ENCODE peak calls at places on chromosome 10, in four cellular contexts. R, J, I and E are unnamed samples. For H3K27me3, the result is how much of the 10 kb centered on the place peaks cover.

GRCh38 chr10:14185501-14186045 is 145.2 kb downstream of the FRMD4A start:
- DNase-seq in J (no peak), I (peak), R (no peak), E (no peak)

GRCh38 chr10:4073912-4074311 is 288.9 kb upstream of the KLF6 start:
- DNase-seq in R (no peak), J (peak), I (peak), E (peak)

GRCh38 chr10:122493761-122494160 is 32.4 kb downstream of the HTRA1 start:
- DNase-seq in R (no peak), I (no peak), J (no peak), E (no peak)

GRCh38 chr10:8049874-8050560 is 4.5 kb upstream of the GATA3 start:
- DNase-seq in R (no peak), J (no peak), I (no peak), E (no peak)

GRCh38 chr10:97356318-97356914 is 21.9 kb upstream of the FRAT2 start:
- DNase-seq in R (no peak), J (no peak), I (no peak), E (no peak)

GRCh38 chr10:3745582-3745981 is 39.4 kb downstream of the KLF6 start:
- DNase-seq in R (no peak), J (no peak), I (no peak), E (no peak)

GRCh38 chr10:43077421-43078171 is 727 bp downstream of the RET start:
- DNase-seq in I (no peak), R (no peak), J (no peak), E (no peak)

GRCh38 chr10:113326160-113327111 is 226.4 kb upstream of the HABP2 start:
- DNase-seq in R (no peak), J (no peak), I (peak), E (peak)

GRCh38 chr10:72316748-72317435 is 37.8 kb downstream of the DNAJB12 start:
- DNase-seq in I (no peak), R (peak), J (peak), E (peak)

GRCh38 chr10:125063256-125063945 is 97.0 kb downstream of the CTBP2 start:
- DNase-seq in J (peak), R (no peak), I (no peak), E (no peak)

GRCh38 chr10:105952153-105952552 is 1212.4 kb downstream of the SORCS1 start:
- DNase-seq in R (no peak), I (peak), J (no peak), E (no peak)

GRCh38 chr10:33487014-33487776 is 152.7 kb upstream of the NRP1 start:
- DNase-seq in I (peak), J (no peak), R (no peak), E (no peak)
- H3K27ac ChIP-seq in I (no peak), J (peak), R (no peak), E (no peak)

GRCh38 chr10:24382045-24382444 is 173.1 kb downstream of the KIAA1217 start:
- DNase-seq in R (no peak), I (no peak), J (no peak), E (no peak)

GRCh38 chr10:24381235-24382010 is 172.5 kb downstream of the KIAA1217 start:
- DNase-seq in I (no peak), J (no peak), R (no peak), E (no peak)

GRCh38 chr10:24374134-24374915 is 165.4 kb downstream of the KIAA1217 start:
- DNase-seq in I (peak), J (no peak), R (no peak), E (no peak)

GRCh38 chr10:24375510-24375909 is 166.6 kb downstream of the KIAA1217 start:
- DNase-seq in R (no peak), I (no peak), J (no peak), E (no peak)

GRCh38 chr10:24376731-24377130 is 167.8 kb downstream of the KIAA1217 start:
- DNase-seq in R (no peak), J (no peak), I (no peak), E (no peak)
- H3K27me3 ChIP-seq in R (under half), J (under half), I (under half), E (under half)

GRCh38 chr10:59465089-59465488 is 102.7 kb upstream of the FAM13C start:
- DNase-seq in I (peak), J (no peak), R (no peak), E (peak)
- TF ChIP-seq CTCF in I (peak), J (peak), R (no peak), E (no peak)

GRCh38 chr10:116271593-116272496 is 1.2 kb downstream of the GFRA1 start:
- DNase-seq in R (peak), J (peak), I (peak), E (peak)

GRCh38 chr10:116272497-116273221 is at the start of gene GFRA1:
- DNase-seq in R (peak), I (peak), J (peak), E (peak)

GRCh38 chr10:116268976-116269375 is 4.0 kb downstream of the GFRA1 start:
- DNase-seq in I (no peak), R (no peak), J (no peak), E (no peak)

GRCh38 chr10:116269612-116270011 is 3.4 kb downstream of the GFRA1 start:
- DNase-seq in J (no peak), I (no peak), R (peak), E (no peak)

DNA sequence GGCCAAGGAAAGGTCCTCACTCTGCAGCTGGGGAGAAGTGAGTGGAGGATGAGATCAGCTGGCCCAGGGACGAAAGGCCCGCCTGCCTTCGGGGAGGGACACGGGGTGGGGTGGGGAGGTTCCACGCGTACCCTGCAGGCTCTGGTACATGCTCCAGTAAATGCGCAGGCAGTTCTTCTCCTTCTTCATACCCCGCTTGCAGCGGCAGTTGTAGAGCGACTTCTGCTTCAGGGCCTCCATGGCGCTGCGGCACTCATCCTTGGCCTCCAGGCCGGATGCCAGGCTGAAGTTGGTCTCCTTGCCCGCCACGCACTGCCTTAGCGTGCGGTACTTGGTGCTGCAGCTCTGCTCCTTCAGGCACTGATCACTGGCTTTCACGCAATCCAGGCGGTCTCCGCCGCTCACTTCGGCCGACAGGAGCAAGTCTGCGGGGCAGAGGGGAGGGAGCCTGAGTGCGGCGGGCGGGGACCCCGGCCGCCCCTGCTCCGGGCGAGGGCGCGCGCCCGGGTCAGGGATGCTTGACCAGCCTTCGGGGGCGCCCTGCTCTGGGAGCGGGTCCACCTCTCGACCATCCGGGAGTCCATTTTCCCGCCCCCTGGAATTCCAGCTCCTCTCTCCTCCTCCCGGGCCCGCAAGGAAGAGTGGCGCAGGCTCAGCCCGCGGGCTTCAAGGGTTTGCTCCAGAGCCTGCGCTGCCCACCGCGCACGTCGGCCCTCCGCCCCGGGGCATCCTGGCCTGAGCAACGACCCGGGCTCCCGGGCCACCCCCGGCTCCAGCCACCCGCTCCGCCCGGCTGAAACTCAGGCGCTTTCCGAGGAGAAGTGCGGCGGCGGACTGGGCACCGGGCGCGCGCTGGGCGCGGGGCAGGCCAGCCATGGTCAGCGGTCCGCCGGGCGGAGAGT is 2.1 kb downstream of the GFRA1 start:
- DNase-seq in R (peak), J (peak), I (peak), E (no peak)
- H3K27ac ChIP-seq in R (no peak), J (peak), I (no peak), E (no peak)

DNA sequence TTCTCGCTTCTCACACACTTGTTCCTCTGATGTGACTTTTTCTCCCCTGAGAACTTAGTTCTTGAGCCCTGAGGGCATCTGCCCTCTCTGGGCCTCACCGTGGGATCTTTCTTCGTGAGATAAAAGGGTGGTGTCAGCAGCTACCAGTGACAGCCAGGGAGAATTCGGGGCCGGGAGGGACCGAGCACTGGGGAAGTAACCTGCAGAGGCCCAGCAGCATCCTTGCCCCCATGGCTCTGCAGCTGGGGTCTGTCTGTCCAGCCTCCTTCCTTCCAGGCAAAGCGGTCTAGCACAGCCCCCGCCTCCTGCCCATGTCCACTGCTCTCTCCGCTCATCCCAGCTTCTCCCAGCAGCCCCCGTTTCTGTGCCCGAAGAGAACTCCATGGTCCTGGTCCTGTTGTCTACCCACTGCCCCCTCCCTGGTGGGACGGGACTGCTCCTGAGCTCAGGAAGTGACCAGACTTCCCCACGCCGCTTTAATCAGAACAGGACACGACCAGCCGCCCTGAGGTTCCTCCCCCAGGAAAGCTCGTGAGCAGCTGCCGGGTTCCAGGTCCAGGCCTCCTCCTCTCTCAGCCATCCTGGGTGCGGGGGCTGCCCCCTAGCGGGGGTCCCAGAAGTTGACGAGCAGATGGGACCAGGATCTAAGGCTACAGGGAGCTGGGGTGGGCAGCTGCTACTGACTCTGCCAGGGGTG is 187.4 kb downstream of the WDR37 start:
- DNase-seq in R (no peak), J (no peak), I (no peak), E (no peak)
- H3K27me3 ChIP-seq in R (under half), J (half or more), I (under half), E (under half)

GRCh38 chr10:48511855-48512191 is 93.0 kb downstream of the ARHGAP22 start:
- DNase-seq in J (no peak), R (no peak), I (no peak), E (no peak)

GRCh38 chr10:48511066-48511854 is 93.6 kb downstream of the ARHGAP22 start:
- DNase-seq in R (peak), J (no peak), I (no peak), E (no peak)

GRCh38 chr10:48507933-48508830 is 96.7 kb downstream of the ARHGAP22 start:
- DNase-seq in R (peak), J (peak), I (no peak), E (peak)

GRCh38 chr10:48509061-48509772 is 95.7 kb downstream of the ARHGAP22 start:
- DNase-seq in I (no peak), R (peak), J (no peak), E (no peak)

GRCh38 chr10:48509974-48510692 is 94.7 kb downstream of the ARHGAP22 start:
- DNase-seq in I (no peak), J (no peak), R (peak), E (no peak)
- TF ChIP-seq CTCF in I (peak), J (peak), R (no peak), E (peak)

GRCh38 chr10:31318382-31318853 is 598 bp upstream of the ZEB1 start:
- DNase-seq in R (peak), J (peak), I (peak), E (peak)

GRCh38 chr10:31320179-31320597 is 1.2 kb downstream of the ZEB1 start:
- DNase-seq in R (peak), I (no peak), J (peak), E (peak)

GRCh38 chr10:31319602-31320178 is 674 bp downstream of the ZEB1 start:
- DNase-seq in J (no peak), I (no peak), R (no peak), E (no peak)

GRCh38 chr10:31317652-31318381 is 1.2 kb upstream of the ZEB1 start:
- DNase-seq in I (no peak), R (no peak), J (no peak), E (no peak)

DNA sequence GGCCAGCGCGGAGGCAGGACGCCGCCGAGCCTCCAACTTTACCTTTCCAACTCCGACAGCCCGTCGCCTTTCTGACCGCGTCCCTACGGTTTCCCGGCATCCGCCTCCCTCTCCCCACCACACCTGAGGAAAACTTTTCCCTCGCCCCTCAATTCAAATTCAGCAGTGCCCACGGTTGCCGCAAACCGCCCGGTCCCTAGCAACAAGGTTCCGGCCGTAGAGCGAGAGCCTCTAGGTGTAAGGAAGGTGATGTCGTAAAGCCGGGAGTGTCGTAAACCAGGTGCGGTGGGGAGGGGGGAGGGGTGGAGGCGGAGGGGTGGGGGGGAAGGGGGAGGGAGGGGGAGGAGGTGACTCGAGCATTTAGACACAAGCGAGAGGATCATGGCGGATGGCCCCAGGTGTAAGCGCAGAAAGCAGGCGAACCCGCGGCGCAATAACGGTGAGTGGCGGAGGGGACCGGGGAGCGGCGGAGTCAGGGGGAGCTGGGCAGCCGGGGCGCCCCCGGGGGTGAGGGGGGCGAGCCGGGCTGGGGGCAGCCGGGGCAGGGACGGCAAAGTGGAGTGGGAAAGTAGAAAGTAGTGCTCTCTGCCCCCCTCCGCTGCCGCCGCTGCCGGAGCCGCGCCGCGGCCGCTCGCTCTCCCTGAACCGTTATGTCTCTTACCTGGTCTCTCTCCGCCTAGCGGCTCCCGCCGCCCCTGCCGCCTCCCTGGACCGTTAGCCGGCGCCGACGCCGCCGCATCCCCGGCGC is at the start of gene ZEB1:
- DNase-seq in R (peak), J (peak), I (peak), E (peak)
- H3K27ac ChIP-seq in R (peak), J (peak), I (peak), E (peak)